ENCODE peak calls at places on chromosomes 5 and 9, in nine cellular contexts. J is psoas muscle, I is A549, G is lung, D is cardiac muscle cell, U is BJ, Q is mammary epithelial cell, V is right lobe of liver, P is GM12865. A is an unnamed sample.

GRCh38 chr9:14437336-14438231 is 123.6 kb upstream of the NFIB start:
- DNase-seq in J (no peak), I (no peak), G (no peak), D (no peak), U (no peak), Q (no peak), V (peak; percentile 24), P (no peak), A (no peak)

GRCh38 chr9:110748251-110748893 is 79.8 kb downstream of the MUSK start:
- DNase-seq in J (no peak), I (no peak), G (no peak), D (no peak), U (no peak), Q (peak; percentile 83), V (no peak), P (no peak), A (no peak)

GRCh38 chr5:123690821-123691220 is 178.8 kb downstream of the CSNK1G3 start:
- DNase-seq in J (no peak), I (no peak), G (no peak), D (no peak), U (no peak), Q (peak; percentile 59), V (no peak), P (no peak), A (no peak)

GRCh38 chr5:643351-643801 is 31.2 kb downstream of the CEP72 start:
- DNase-seq in J (no peak), I (no peak), G (no peak), D (no peak), U (no peak), Q (no peak), V (peak; percentile 12), P (peak; percentile 36), A (no peak)

GRCh38 chr5:39283231-39283818 is 64.0 kb upstream of the FYB1 start:
- DNase-seq in J (no peak), I (peak; percentile 65), G (peak; percentile 33), D (peak; percentile 59), U (peak; percentile 4), Q (peak; percentile 76), V (no peak), P (peak; percentile 75), A (no peak)

GRCh38 chr9:88511906-88512305 is 23.1 kb upstream of the NXNL2 start:
- DNase-seq in J (no peak), I (no peak), G (no peak), D (no peak), U (no peak), Q (no peak), V (no peak), P (no peak), A (no peak)

GRCh38 chr5:1747803-1748085 is 51.9 kb downstream of the MRPL36 start:
- DNase-seq in J (no peak), I (no peak), G (no peak), D (no peak), U (no peak), Q (no peak), V (peak; percentile 5), P (no peak), A (no peak)

GRCh38 chr9:137742698-137743097 is 123.9 kb downstream of the EHMT1 start:
- DNase-seq in J (no peak), I (no peak), G (no peak), D (no peak), U (no peak), Q (no peak), V (no peak), P (no peak), A (no peak)

GRCh38 chr9:121714873-121715272 is 63.4 kb downstream of the DAB2IP start:
- DNase-seq in J (no peak), I (no peak), G (no peak), D (no peak), U (no peak), Q (no peak), V (no peak), P (no peak), A (no peak)

GRCh38 chr9:98442114-98442513 is 186.7 kb upstream of the TBC1D2 start:
- DNase-seq in J (no peak), I (no peak), G (no peak), D (no peak), U (no peak), Q (no peak), V (no peak), P (no peak), A (no peak)

GRCh38 chr5:30539004-30539634 is 654.4 kb upstream of the CDH6 start:
- DNase-seq in J (peak; percentile 12), I (no peak), G (peak; percentile 66), D (no peak), U (no peak), Q (peak; percentile 3), V (peak; percentile 47), P (no peak), A (no peak)

GRCh38 chr9:125971050-125971449 is 223.9 kb downstream of the PBX3 start:
- DNase-seq in J (no peak), I (no peak), G (peak; percentile 18), D (no peak), U (no peak), Q (no peak), V (no peak), P (no peak), A (peak; percentile 67)

GRCh38 chr5:6616632-6617031 is 16.2 kb downstream of the NSUN2 start:
- DNase-seq in J (no peak), I (no peak), G (no peak), D (no peak), U (no peak), Q (no peak), V (no peak), P (no peak), A (no peak)

GRCh38 chr5:43773032-43773830 is 170.3 kb downstream of the NNT start:
- DNase-seq in J (no peak), I (no peak), G (no peak), D (no peak), U (peak; percentile 40), Q (peak; percentile 74), V (no peak), P (no peak), A (no peak)

GRCh38 chr9:126151671-126152050 is 175.0 kb upstream of the MVB12B start:
- DNase-seq in J (no peak), I (no peak), G (peak; percentile 34), D (no peak), U (no peak), Q (no peak), V (no peak), P (no peak), A (peak; percentile 46)

GRCh38 chr9:127680226-127680625 is 26.6 kb upstream of the CFAP157 start:
- DNase-seq in J (no peak), I (no peak), G (no peak), D (no peak), U (no peak), Q (no peak), V (no peak), P (no peak), A (no peak)

GRCh38 chr9:35048521-35048920 is 23.9 kb downstream of the VCP start:
- DNase-seq in J (no peak), I (no peak), G (no peak), D (no peak), U (no peak), Q (no peak), V (no peak), P (no peak), A (no peak)
- TF ChIP-seq CTCF in J (no peak), I (no peak), G (no peak), D (no peak), U (no peak), Q (no peak), V (no peak), P (no peak), A (no peak)

GRCh38 chr9:108271236-108271635 is 584.5 kb downstream of the ACTL7B start:
- DNase-seq in J (no peak), I (no peak), G (no peak), D (no peak), U (no peak), Q (no peak), V (no peak), P (no peak), A (no peak)

GRCh38 chr9:108270041-108270440 is 585.7 kb downstream of the ACTL7B start:
- DNase-seq in J (no peak), I (no peak), G (no peak), D (no peak), U (no peak), Q (peak; percentile 59), V (no peak), P (peak; percentile 18), A (no peak)

GRCh38 chr9:108273988-108274387 is 581.8 kb downstream of the ACTL7B start:
- DNase-seq in J (no peak), I (no peak), G (no peak), D (no peak), U (no peak), Q (no peak), V (no peak), P (no peak), A (no peak)

GRCh38 chr9:108271646-108272349 is 584.0 kb downstream of the ACTL7B start:
- DNase-seq in J (no peak), I (peak; percentile 10), G (no peak), D (no peak), U (peak; percentile 81), Q (peak; percentile 82), V (no peak), P (peak; percentile 37), A (no peak)

DNA sequence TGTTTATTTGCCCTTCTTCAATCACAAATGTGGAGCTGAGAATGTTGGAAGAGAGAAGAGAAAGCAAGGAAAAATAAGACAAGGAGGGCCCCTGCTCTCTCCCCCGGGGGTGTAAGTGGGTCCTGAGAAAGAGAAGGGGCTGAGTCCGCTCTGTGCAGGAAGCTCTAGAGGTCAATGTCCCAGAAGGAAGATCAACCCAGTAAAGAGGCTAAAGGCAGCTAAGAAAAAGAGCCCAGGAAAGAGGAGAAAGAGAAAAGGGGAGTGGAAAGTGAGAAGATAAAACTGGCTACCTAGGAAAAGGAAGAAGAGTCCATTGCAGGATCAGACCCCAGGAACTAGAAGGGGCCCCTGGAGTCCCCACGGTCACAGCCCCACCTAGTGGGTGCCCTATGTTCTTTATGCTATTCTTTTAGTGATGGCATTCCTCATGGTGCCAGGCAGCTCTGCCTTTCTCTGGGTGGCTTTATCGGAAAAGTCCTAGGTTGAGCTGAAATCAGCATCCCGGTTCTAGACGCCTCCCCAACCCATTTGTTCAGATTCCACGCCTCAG is 583.4 kb downstream of the ACTL7B start:
- DNase-seq in J (peak; percentile 41), I (peak; percentile 71), G (peak; percentile 34), D (peak; percentile 49), U (no peak), Q (peak; percentile 55), V (peak; percentile 63), P (peak; percentile 40), A (no peak)
- TF ChIP-seq CTCF in J (peak; percentile 67), I (peak; percentile 71), G (peak; percentile 14), D (peak; percentile 73), U (peak; percentile 65), Q (peak; percentile 61), V (peak; percentile 72), P (peak; percentile 47), A (peak; percentile 73)

DNA sequence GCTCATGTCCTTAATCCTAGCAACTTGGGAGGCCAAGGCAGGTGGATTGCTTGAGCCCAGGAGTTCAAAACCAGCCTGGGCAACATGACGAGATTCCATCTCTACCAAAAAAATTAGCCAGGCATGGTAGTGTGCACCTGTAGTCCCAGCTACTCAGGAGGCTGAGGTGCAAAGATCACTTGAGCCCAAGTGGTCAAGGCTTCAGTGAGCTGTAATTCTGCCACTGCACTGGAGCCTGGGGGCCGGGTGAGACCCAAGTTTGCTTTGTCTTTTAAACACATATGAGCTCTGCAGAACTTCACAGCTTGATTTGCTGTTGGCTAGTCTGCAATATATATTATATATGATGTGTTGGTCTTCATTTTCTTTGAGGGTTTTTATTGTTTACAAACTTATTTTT is 89.8 kb downstream of the UBE2R2 start:
- DNase-seq in J (no peak), I (no peak), G (no peak), D (no peak), U (no peak), Q (no peak), V (no peak), P (no peak), A (peak; percentile 7)
- TF ChIP-seq CTCF in J (no peak), I (no peak), G (no peak), D (no peak), U (no peak), Q (no peak), V (no peak), P (no peak), A (no peak)

GRCh38 chr5:160251406-160252155 is 22.3 kb downstream of the FABP6 start:
- DNase-seq in J (no peak), I (no peak), G (no peak), D (no peak), U (no peak), Q (no peak), V (no peak), P (no peak), A (no peak)
- TF ChIP-seq CTCF in J (no peak), I (no peak), G (no peak), D (no peak), U (no peak), Q (no peak), V (no peak), P (no peak), A (no peak)

A was measured in osteocyte.